ENCODE peak calls at places on chromosomes 13 and 19, in nine cellular contexts. K is breast epithelium, Y is coronary artery, F is RWPE2, D is fibroblast of lung, V is osteoblast, U is choroid plexus epithelial cell, H is HFFc6, E is psoas muscle. P is an unnamed sample.

GRCh38 chr19:12665281-12665573 is 1.3 kb downstream of the MAN2B1 start:
- DNase-seq in D (no peak), Y (no peak), K (no peak), V (no peak), E (peak; percentile 69), F (no peak), H (no peak), U (no peak), P (no peak)

GRCh38 chr13:110367620-110368019 is 60.5 kb downstream of the COL4A2 start:
- DNase-seq in V (no peak), K (no peak), D (no peak), Y (peak; percentile 14), F (no peak), H (no peak), U (no peak), E (no peak), P (no peak)

GRCh38 chr13:46679369-46680180 is 117.4 kb downstream of the ESD start:
- DNase-seq in Y (no peak), K (no peak), H (peak; percentile 70), V (peak; percentile 88), E (no peak), F (no peak), D (peak; percentile 76), U (peak; percentile 88), P (no peak)

GRCh38 chr19:34963531-34964406 is at the start of gene ZNF792:
- DNase-seq in F (peak; percentile 70), H (peak; percentile 8), D (peak; percentile 30), K (peak; percentile 59), U (peak; percentile 39), Y (no peak), E (peak; percentile 82), V (peak; percentile 95), P (peak; percentile 92)

GRCh38 chr19:34711890-34712289 is 22.2 kb upstream of the ZNF181 start:
- DNase-seq in D (no peak), F (no peak), U (no peak), E (no peak), K (no peak), V (no peak), Y (no peak), H (no peak), P (no peak)

GRCh38 chr13:110365876-110366275 is 58.8 kb downstream of the COL4A2 start:
- DNase-seq in F (no peak), D (no peak), Y (no peak), H (no peak), U (peak; percentile 43), K (no peak), E (no peak), V (no peak), P (no peak)

GRCh38 chr13:48892311-48892710 is 83.4 kb upstream of the FNDC3A start:
- DNase-seq in D (peak; percentile 89), K (no peak), H (peak; percentile 83), F (no peak), V (no peak), U (peak; percentile 92), E (no peak), Y (no peak), P (no peak)

GRCh38 chr13:72788831-72789230 is 6.9 kb downstream of the PIBF1 start:
- DNase-seq in Y (no peak), H (no peak), K (no peak), U (no peak), E (no peak), D (no peak), F (no peak), V (no peak), P (no peak)

GRCh38 chr19:50215820-50216219 is 12.4 kb downstream of the MYH14 start:
- DNase-seq in E (no peak), D (no peak), F (no peak), Y (no peak), K (no peak), U (no peak), V (peak; percentile 54), H (no peak), P (no peak)

GRCh38 chr19:11418518-11419506 is at the start of gene RGL3:
- DNase-seq in U (no peak), E (peak; percentile 69), F (no peak), Y (no peak), K (no peak), V (peak; percentile 87), D (no peak), H (no peak), P (no peak)

GRCh38 chr19:16330368-16330801 is 5.8 kb downstream of the KLF2 start:
- DNase-seq in U (peak; percentile 77), E (peak; percentile 84), K (peak; percentile 63), F (peak; percentile 98), D (peak; percentile 73), V (peak; percentile 95), Y (peak; percentile 94), H (peak; percentile 94), P (peak; percentile 95)

GRCh38 chr13:74136089-74136658 is 2.0 kb upstream of the KLF12 start:
- DNase-seq in U (peak; percentile 83), V (peak; percentile 94), H (peak; percentile 61), Y (peak; percentile 76), D (peak; percentile 67), F (peak; percentile 38), E (peak; percentile 52), K (peak; percentile 52), P (peak; percentile 79)

GRCh38 chr19:18021121-18021755 is 13.3 kb downstream of the ARRDC2 start:
- DNase-seq in E (peak; percentile 97), K (peak; percentile 79), U (peak; percentile 96), H (peak; percentile 77), D (peak; percentile 71), Y (peak; percentile 94), V (peak; percentile 97), F (no peak), P (no peak)

GRCh38 chr13:19959141-19959830 is 759 bp downstream of the ZMYM2 start:
- DNase-seq in H (peak; percentile 24), D (peak; percentile 47), Y (peak; percentile 79), U (peak; percentile 51), V (peak; percentile 90), F (peak; percentile 58), E (peak; percentile 82), K (peak; percentile 64), P (no peak)

GRCh38 chr19:12623361-12624031 is 12.8 kb downstream of the ZNF791 start:
- DNase-seq in D (no peak), K (no peak), E (no peak), F (no peak), V (peak; percentile 51), U (peak; percentile 18), H (no peak), Y (no peak), P (no peak)

GRCh38 chr19:10625003-10625761 is at the start of gene SLC44A2:
- DNase-seq in K (peak; percentile 95), F (peak; percentile 85), Y (peak; percentile 83), D (peak; percentile 62), H (peak; percentile 52), E (peak; percentile 95), U (peak; percentile 71), V (peak; percentile 98), P (peak; percentile 94)

DNA sequence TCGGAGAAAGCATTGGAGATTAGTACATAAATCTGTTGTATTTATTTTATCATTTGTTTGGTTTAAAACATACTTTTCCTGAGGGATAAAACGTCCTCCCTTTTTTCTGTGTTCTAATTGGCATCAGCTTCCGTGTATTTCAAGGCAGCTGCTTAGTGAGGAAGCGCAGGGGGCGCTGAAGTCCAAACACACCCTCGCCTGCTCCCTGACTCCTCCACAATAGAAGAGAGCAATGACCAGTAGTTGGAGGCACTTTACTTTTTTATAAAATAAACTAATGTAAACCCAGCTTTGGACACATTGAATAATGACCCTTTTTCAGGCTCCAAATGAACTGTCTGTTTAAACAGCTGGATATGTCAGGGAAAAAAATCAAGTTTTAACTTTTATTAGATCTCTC is 79.9 kb downstream of the RNASEH2B start:
- DNase-seq in K (no peak), E (peak; percentile 54), D (peak; percentile 52), V (no peak), U (peak; percentile 50), H (no peak), Y (no peak), F (no peak), P (no peak)
- TF ChIP-seq CTCF in K (no peak), E (no peak), D (peak; percentile 45), V (peak; percentile 15), U (peak; percentile 50), H (peak; percentile 10), Y (no peak), F (no peak), P (peak; percentile 27)

GRCh38 chr19:5749505-5749904 is 29.1 kb downstream of the CATSPERD start:
- DNase-seq in H (no peak), U (no peak), Y (no peak), F (no peak), K (no peak), D (no peak), V (no peak), E (no peak), P (no peak)

GRCh38 chr19:5742051-5742450 is 21.6 kb downstream of the CATSPERD start:
- DNase-seq in F (no peak), D (no peak), U (no peak), Y (no peak), H (no peak), K (no peak), E (no peak), V (no peak), P (no peak)

GRCh38 chr19:5738423-5738822 is 18.0 kb downstream of the CATSPERD start:
- DNase-seq in Y (no peak), F (no peak), H (peak; percentile 6), V (no peak), K (no peak), D (peak; percentile 9), U (peak; percentile 5), E (no peak), P (no peak)

GRCh38 chr19:5743640-5744039 is 23.2 kb downstream of the CATSPERD start:
- DNase-seq in U (peak; percentile 6), F (no peak), Y (no peak), V (peak; percentile 48), H (peak; percentile 4), E (no peak), K (no peak), D (no peak), P (no peak)
- TF ChIP-seq CTCF in U (no peak), F (no peak), Y (no peak), V (no peak), H (no peak), E (no peak), K (no peak), D (no peak), P (no peak)

DNA sequence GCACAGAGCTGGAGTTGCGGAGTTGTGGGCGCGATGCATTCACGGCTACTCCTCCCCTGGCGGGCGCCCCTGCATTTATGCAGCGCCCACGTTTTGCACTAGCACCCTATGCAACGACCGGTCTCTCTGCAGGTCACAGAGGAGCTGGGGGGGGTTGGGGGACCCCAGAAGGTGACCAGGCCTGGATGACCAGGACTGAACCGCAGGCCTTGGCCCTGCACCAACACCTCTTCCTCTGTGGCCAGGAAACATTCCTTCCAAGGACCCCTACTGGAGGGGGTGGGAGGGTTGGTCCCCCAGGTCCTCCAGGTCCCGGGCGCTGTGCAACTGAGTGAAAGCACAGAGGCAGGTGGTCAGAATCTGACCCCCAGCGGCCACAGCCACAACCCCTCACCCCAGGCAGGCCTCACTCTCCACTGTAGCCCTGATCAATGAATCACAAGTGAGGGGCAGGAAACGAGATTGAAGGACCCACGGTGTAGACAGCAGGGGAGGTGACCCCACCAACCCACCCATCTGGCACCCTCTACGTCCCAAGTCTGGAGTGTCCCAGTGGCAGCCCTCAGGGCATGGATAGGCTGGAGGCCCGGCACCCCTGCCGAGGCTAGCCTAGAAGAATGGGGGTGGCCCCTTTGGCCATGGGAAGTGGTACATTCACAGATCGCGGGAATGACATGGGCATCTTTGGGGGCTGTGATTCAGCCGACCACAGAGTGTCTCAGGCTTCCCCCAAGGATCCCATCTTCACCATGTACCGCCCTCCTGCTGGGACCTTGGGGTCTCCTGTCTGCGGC is 11.1 kb upstream of the MKNK2 start:
- DNase-seq in V (peak; percentile 82), H (no peak), Y (peak; percentile 64), K (no peak), D (no peak), U (no peak), F (no peak), E (peak; percentile 76), P (no peak)
- TF ChIP-seq CTCF in V (no peak), H (no peak), Y (no peak), K (no peak), D (no peak), U (no peak), F (no peak), E (no peak), P (no peak)

GRCh38 chr13:94324409-94325147 is 154.9 kb downstream of the DCT start:
- DNase-seq in V (no peak), Y (no peak), U (no peak), H (no peak), D (no peak), F (no peak), E (no peak), K (no peak), P (no peak)
- TF ChIP-seq CTCF in V (no peak), Y (no peak), U (no peak), H (no peak), D (no peak), F (no peak), E (no peak), K (no peak), P (no peak)